ENCODE peak calls at places on chromosome 20, in six cellular contexts. One of them, this sample, is unnamed.
A peak's percentile ranks its signal among the peaks of the same experiment; 100 is the strongest.

GRCh38 chr20:58669287-58670006 is 18.4 kb downstream of the STX16 start:
- DNase-seq in fibroblast of pulmonary artery: no peak
- DNase-seq in AG10803: no peak
- DNase-seq in LNCaP clone FGC: no peak
- DNase-seq in lung: no peak
- DNase-seq in RWPE2: peak; percentile 75
- DNase-seq in this sample: no peak

GRCh38 chr20:4243071-4243470 is 227.7 kb upstream of the RNF24 start:
- DNase-seq in LNCaP clone FGC: no peak
- DNase-seq in lung: no peak
- DNase-seq in AG10803: no peak
- DNase-seq in RWPE2: no peak
- DNase-seq in fibroblast of pulmonary artery: no peak
- DNase-seq in this sample: no peak

GRCh38 chr20:5056801-5057599 is 55.7 kb upstream of the SLC23A2 start:
- DNase-seq in LNCaP clone FGC: no peak
- DNase-seq in AG10803: peak; percentile 35
- DNase-seq in fibroblast of pulmonary artery: peak; percentile 40
- DNase-seq in RWPE2: no peak
- DNase-seq in lung: peak; percentile 34
- DNase-seq in this sample: peak; percentile 60

GRCh38 chr20:25073544-25073943 is 8.4 kb downstream of the VSX1 start:
- DNase-seq in fibroblast of pulmonary artery: no peak
- DNase-seq in AG10803: no peak
- DNase-seq in lung: no peak
- DNase-seq in RWPE2: no peak
- DNase-seq in LNCaP clone FGC: no peak
- DNase-seq in this sample: no peak

GRCh38 chr20:57434390-57434700 is 43.1 kb downstream of the RBM38 start:
- DNase-seq in fibroblast of pulmonary artery: no peak
- DNase-seq in RWPE2: peak; percentile 81
- DNase-seq in LNCaP clone FGC: no peak
- DNase-seq in AG10803: no peak
- DNase-seq in lung: no peak
- DNase-seq in this sample: no peak

GRCh38 chr20:23640018-23640872 is 2.5 kb upstream of the CST3 start:
- DNase-seq in lung: no peak
- DNase-seq in AG10803: no peak
- DNase-seq in fibroblast of pulmonary artery: no peak
- DNase-seq in LNCaP clone FGC: no peak
- DNase-seq in RWPE2: no peak
- DNase-seq in this sample: no peak

GRCh38 chr20:8454137-8454712 is 322.2 kb downstream of the PLCB1 start:
- DNase-seq in LNCaP clone FGC: no peak
- DNase-seq in RWPE2: no peak
- DNase-seq in lung: no peak
- DNase-seq in AG10803: peak; percentile 84
- DNase-seq in fibroblast of pulmonary artery: peak; percentile 95
- DNase-seq in this sample: peak; percentile 88

GRCh38 chr20:32484221-32485125 is 100.7 kb downstream of the NOL4L start:
- DNase-seq in lung: no peak
- DNase-seq in fibroblast of pulmonary artery: peak; percentile 29
- DNase-seq in LNCaP clone FGC: no peak
- DNase-seq in RWPE2: peak; percentile 87
- DNase-seq in AG10803: no peak
- DNase-seq in this sample: peak; percentile 31

GRCh38 chr20:2871555-2872303 is 1.6 kb upstream of the PTPRA start:
- DNase-seq in AG10803: no peak
- DNase-seq in LNCaP clone FGC: no peak
- DNase-seq in RWPE2: no peak
- DNase-seq in fibroblast of pulmonary artery: no peak
- DNase-seq in lung: no peak
- DNase-seq in this sample: peak; percentile 8

GRCh38 chr20:57400821-57401564 is 9.8 kb downstream of the RBM38 start:
- DNase-seq in AG10803: no peak
- DNase-seq in LNCaP clone FGC: no peak
- DNase-seq in RWPE2: no peak
- DNase-seq in lung: no peak
- DNase-seq in fibroblast of pulmonary artery: no peak
- DNase-seq in this sample: no peak

GRCh38 chr20:61253264-61253639 is 1.2 kb downstream of the CDH4 start:
- DNase-seq in LNCaP clone FGC: no peak
- DNase-seq in RWPE2: peak; percentile 84
- DNase-seq in lung: no peak
- DNase-seq in fibroblast of pulmonary artery: peak; percentile 18
- DNase-seq in AG10803: peak; percentile 47
- DNase-seq in this sample: peak; percentile 38
- TF ChIP-seq CTCF in LNCaP clone FGC: no peak
- TF ChIP-seq CTCF in RWPE2: peak; percentile 76
- TF ChIP-seq CTCF in lung: no peak
- TF ChIP-seq CTCF in fibroblast of pulmonary artery: no peak
- TF ChIP-seq CTCF in AG10803: peak; percentile 32
- TF ChIP-seq CTCF in this sample: no peak

GRCh38 chr20:19885981-19886665 is 128.1 kb downstream of the RIN2 start:
- DNase-seq in RWPE2: peak; percentile 65
- DNase-seq in fibroblast of pulmonary artery: peak; percentile 53
- DNase-seq in LNCaP clone FGC: peak; percentile 45
- DNase-seq in AG10803: peak; percentile 80
- DNase-seq in lung: peak; percentile 35
- DNase-seq in this sample: peak; percentile 65
- H3K4me3 ChIP-seq in RWPE2: peak overlapping the region; percentile 8
- H3K4me3 ChIP-seq in fibroblast of pulmonary artery: peak overlapping the region; percentile 39
- H3K4me3 ChIP-seq in LNCaP clone FGC: peak overlapping the region; percentile 33
- H3K4me3 ChIP-seq in AG10803: peak overlapping the region; percentile 24
- H3K4me3 ChIP-seq in lung: peak overlapping the region; percentile 44
- H3K4me3 ChIP-seq in this sample: no peak overlapping the region

GRCh38 chr20:35741892-35742740 is at the start of gene RBM39:
- DNase-seq in AG10803: peak; percentile 100
- DNase-seq in RWPE2: peak; percentile 100
- DNase-seq in LNCaP clone FGC: peak; percentile 99
- DNase-seq in fibroblast of pulmonary artery: peak; percentile 100
- DNase-seq in lung: peak; percentile 100
- DNase-seq in this sample: peak; percentile 100

GRCh38 chr20:35743693-35744491 is 1.8 kb upstream of the RBM39 start:
- DNase-seq in lung: no peak
- DNase-seq in LNCaP clone FGC: no peak
- DNase-seq in RWPE2: peak; percentile 47
- DNase-seq in fibroblast of pulmonary artery: no peak
- DNase-seq in AG10803: no peak
- DNase-seq in this sample: peak; percentile 52

GRCh38 chr20:35739294-35740163 is 2.5 kb downstream of the RBM39 start:
- DNase-seq in RWPE2: peak; percentile 39
- DNase-seq in lung: no peak
- DNase-seq in fibroblast of pulmonary artery: peak; percentile 61
- DNase-seq in AG10803: peak; percentile 58
- DNase-seq in LNCaP clone FGC: no peak
- DNase-seq in this sample: peak; percentile 53

GRCh38 chr20:35738410-35739179 is 3.5 kb downstream of the RBM39 start:
- DNase-seq in LNCaP clone FGC: no peak
- DNase-seq in AG10803: no peak
- DNase-seq in RWPE2: no peak
- DNase-seq in fibroblast of pulmonary artery: no peak
- DNase-seq in lung: no peak
- DNase-seq in this sample: no peak

GRCh38 chr20:35742741-35743523 is 872 bp upstream of the RBM39 start:
- DNase-seq in lung: no peak
- DNase-seq in RWPE2: no peak
- DNase-seq in AG10803: no peak
- DNase-seq in LNCaP clone FGC: no peak
- DNase-seq in fibroblast of pulmonary artery: no peak
- DNase-seq in this sample: peak; percentile 40
- TF ChIP-seq CTCF in lung: no peak
- TF ChIP-seq CTCF in RWPE2: peak; percentile 20
- TF ChIP-seq CTCF in AG10803: no peak
- TF ChIP-seq CTCF in LNCaP clone FGC: no peak
- TF ChIP-seq CTCF in fibroblast of pulmonary artery: no peak
- TF ChIP-seq CTCF in this sample: no peak

GRCh38 chr20:39050555-39050902 is 88.4 kb downstream of the DHX35 start:
- DNase-seq in LNCaP clone FGC: no peak
- DNase-seq in lung: no peak
- DNase-seq in AG10803: no peak
- DNase-seq in RWPE2: peak; percentile 71
- DNase-seq in fibroblast of pulmonary artery: no peak
- DNase-seq in this sample: no peak

GRCh38 chr20:39049684-39050554 is 87.8 kb downstream of the DHX35 start:
- DNase-seq in AG10803: peak; percentile 55
- DNase-seq in RWPE2: peak; percentile 87
- DNase-seq in fibroblast of pulmonary artery: peak; percentile 73
- DNase-seq in LNCaP clone FGC: peak; percentile 13
- DNase-seq in lung: peak; percentile 77
- DNase-seq in this sample: peak; percentile 78

GRCh38 chr20:39047417-39047985 is 85.4 kb downstream of the DHX35 start:
- DNase-seq in LNCaP clone FGC: no peak
- DNase-seq in lung: no peak
- DNase-seq in AG10803: no peak
- DNase-seq in fibroblast of pulmonary artery: no peak
- DNase-seq in RWPE2: peak; percentile 72
- DNase-seq in this sample: no peak

GRCh38 chr20:39048000-39048696 is 86.0 kb downstream of the DHX35 start:
- DNase-seq in lung: peak; percentile 67
- DNase-seq in fibroblast of pulmonary artery: peak; percentile 83
- DNase-seq in LNCaP clone FGC: peak; percentile 41
- DNase-seq in RWPE2: peak; percentile 92
- DNase-seq in AG10803: peak; percentile 71
- DNase-seq in this sample: peak; percentile 77

GRCh38 chr20:39049148-39049547 is 87.0 kb downstream of the DHX35 start:
- DNase-seq in AG10803: no peak
- DNase-seq in lung: no peak
- DNase-seq in LNCaP clone FGC: no peak
- DNase-seq in RWPE2: peak; percentile 69
- DNase-seq in fibroblast of pulmonary artery: no peak
- DNase-seq in this sample: no peak
- H3K4me3 ChIP-seq in AG10803: peak overlapping the region; percentile 86
- H3K4me3 ChIP-seq in lung: no peak overlapping the region
- H3K4me3 ChIP-seq in LNCaP clone FGC: no peak overlapping the region
- H3K4me3 ChIP-seq in RWPE2: no peak overlapping the region
- H3K4me3 ChIP-seq in fibroblast of pulmonary artery: no peak overlapping the region
- H3K4me3 ChIP-seq in this sample: no peak overlapping the region

DNA sequence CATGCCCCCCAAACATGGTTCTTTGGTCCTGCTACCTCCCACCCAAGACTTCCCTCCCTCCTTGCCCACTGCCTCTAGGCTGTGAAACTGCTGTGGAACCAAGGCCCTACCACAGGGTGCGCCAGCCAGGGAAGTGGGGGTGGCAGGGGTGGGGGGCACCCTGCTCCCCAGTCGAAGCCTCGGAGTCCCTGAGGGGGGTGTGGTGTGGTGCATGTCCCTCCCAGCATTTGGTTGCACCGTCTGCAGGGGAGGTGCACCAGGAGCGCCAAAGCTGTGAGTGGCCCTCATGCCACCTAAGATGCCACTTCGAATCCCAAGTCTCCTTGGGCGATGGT is 1.8 kb downstream of the RGS19 start:
- DNase-seq in LNCaP clone FGC: no peak
- DNase-seq in lung: no peak
- DNase-seq in RWPE2: no peak
- DNase-seq in AG10803: no peak
- DNase-seq in fibroblast of pulmonary artery: no peak
- DNase-seq in this sample: no peak
- TF ChIP-seq CTCF in LNCaP clone FGC: no peak
- TF ChIP-seq CTCF in lung: no peak
- TF ChIP-seq CTCF in RWPE2: no peak
- TF ChIP-seq CTCF in AG10803: no peak
- TF ChIP-seq CTCF in fibroblast of pulmonary artery: no peak
- TF ChIP-seq CTCF in this sample: no peak

GRCh38 chr20:48826883-48827771 is 672 bp downstream of the PREX1 start:
- DNase-seq in RWPE2: peak; percentile 83
- DNase-seq in LNCaP clone FGC: no peak
- DNase-seq in lung: no peak
- DNase-seq in fibroblast of pulmonary artery: no peak
- DNase-seq in AG10803: peak; percentile 28
- DNase-seq in this sample: no peak

GRCh38 chr20:48823960-48824497 is 3.8 kb downstream of the PREX1 start:
- DNase-seq in RWPE2: peak; percentile 80
- DNase-seq in AG10803: peak; percentile 87
- DNase-seq in LNCaP clone FGC: no peak
- DNase-seq in fibroblast of pulmonary artery: peak; percentile 57
- DNase-seq in lung: no peak
- DNase-seq in this sample: peak; percentile 33

GRCh38 chr20:48826064-48826463 is 1.7 kb downstream of the PREX1 start:
- DNase-seq in LNCaP clone FGC: no peak
- DNase-seq in lung: no peak
- DNase-seq in AG10803: no peak
- DNase-seq in RWPE2: no peak
- DNase-seq in fibroblast of pulmonary artery: no peak
- DNase-seq in this sample: no peak

GRCh38 chr20:48824830-48825550 is 2.8 kb downstream of the PREX1 start:
- DNase-seq in AG10803: no peak
- DNase-seq in fibroblast of pulmonary artery: no peak
- DNase-seq in LNCaP clone FGC: no peak
- DNase-seq in lung: no peak
- DNase-seq in RWPE2: no peak
- DNase-seq in this sample: no peak

DNA sequence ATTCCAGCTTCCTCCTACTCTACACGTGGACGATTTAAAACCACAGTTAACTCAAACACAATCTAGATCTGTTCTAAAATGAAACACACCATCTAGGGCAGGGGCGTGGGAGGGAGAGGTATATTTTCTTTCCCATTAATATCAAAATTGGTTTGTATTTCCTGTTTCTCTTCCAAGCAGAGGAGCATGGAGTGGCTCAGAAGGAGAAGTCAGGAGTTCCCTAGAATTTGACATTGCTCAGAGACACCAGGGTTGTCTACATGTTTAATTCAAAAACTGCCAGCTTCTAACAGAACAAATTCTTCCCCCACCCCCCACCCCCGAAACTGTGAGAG is 2.3 kb downstream of the PREX1 start:
- DNase-seq in RWPE2: no peak
- DNase-seq in LNCaP clone FGC: no peak
- DNase-seq in fibroblast of pulmonary artery: no peak
- DNase-seq in lung: no peak
- DNase-seq in AG10803: no peak
- DNase-seq in this sample: no peak
- H3K4me3 ChIP-seq in RWPE2: no peak overlapping the region
- H3K4me3 ChIP-seq in LNCaP clone FGC: no peak overlapping the region
- H3K4me3 ChIP-seq in fibroblast of pulmonary artery: peak overlapping the region; percentile 76
- H3K4me3 ChIP-seq in lung: peak overlapping the region; percentile 20
- H3K4me3 ChIP-seq in AG10803: no peak overlapping the region
- H3K4me3 ChIP-seq in this sample: no peak overlapping the region

DNA sequence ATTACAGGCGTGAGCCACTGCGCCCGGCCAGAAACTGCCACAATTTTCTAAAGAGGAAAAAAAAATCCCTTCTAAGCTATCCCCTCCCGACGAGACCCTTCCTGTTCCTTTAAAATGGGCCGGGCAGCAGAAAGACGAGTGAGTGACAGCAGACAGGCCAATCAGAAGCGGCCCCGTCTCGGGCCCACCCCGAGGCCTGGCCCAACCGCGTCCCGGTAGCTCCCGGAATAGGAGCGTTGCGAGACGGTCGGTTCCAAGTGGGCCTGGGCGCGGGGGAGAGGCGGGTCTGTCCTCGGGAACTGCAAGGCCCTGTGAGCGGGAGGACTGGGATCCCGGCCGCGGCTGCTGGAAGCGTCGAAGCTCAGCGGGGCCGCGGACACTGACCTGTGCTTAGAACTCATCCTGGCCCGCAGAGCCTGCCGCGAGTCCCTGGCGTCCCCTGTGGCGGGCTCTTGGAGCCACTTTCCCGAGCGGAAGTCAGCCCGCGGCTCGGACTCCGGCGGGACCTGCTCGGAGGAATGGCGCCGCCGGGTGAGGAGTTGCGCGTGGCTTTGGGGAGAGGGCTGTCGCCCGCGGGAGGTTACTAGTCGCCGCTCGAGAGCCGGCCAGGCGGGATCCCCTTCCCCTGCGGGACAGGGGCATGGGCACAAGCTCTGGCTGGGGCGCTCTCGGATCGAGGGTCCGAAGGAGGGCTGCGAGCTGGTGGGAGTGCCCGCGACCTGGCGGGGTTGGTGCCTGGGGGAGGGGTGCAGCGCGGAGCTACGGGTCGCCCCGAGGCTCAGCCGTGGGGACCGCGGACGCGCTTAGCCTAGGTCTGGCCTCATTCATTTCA is at the start of the genes MROH8 and RPN2:
- DNase-seq in lung: peak; percentile 99
- DNase-seq in LNCaP clone FGC: peak; percentile 94
- DNase-seq in AG10803: peak; percentile 98
- DNase-seq in RWPE2: peak; percentile 100
- DNase-seq in fibroblast of pulmonary artery: peak; percentile 98
- DNase-seq in this sample: peak; percentile 98
- TF ChIP-seq CTCF in lung: no peak
- TF ChIP-seq CTCF in LNCaP clone FGC: no peak
- TF ChIP-seq CTCF in AG10803: no peak
- TF ChIP-seq CTCF in RWPE2: no peak
- TF ChIP-seq CTCF in fibroblast of pulmonary artery: no peak
- TF ChIP-seq CTCF in this sample: no peak

This sample was measured in cardiac fibroblast.